ENCODE peak calls at places on chromosomes 7 and 10, in seven cellular contexts. G, N, Z, R, Y, O and T are unnamed samples.

GRCh38 chr7:72249106-72249505 is 163.0 kb downstream of the CALN1 start:
- DNase-seq in G (no peak), N (no peak), Z (no peak), R (no peak), Y (no peak), O (no peak), T (no peak)

GRCh38 chr10:113788604-113789083 is 37.2 kb downstream of the PLEKHS1 start:
- DNase-seq in G (peak), N (peak), Z (no peak), R (no peak), Y (no peak), O (no peak), T (peak)

GRCh38 chr7:70016044-70016770 is 417.9 kb downstream of the AUTS2 start:
- DNase-seq in G (peak), N (peak), Z (no peak), R (no peak), Y (peak), O (no peak), T (peak)

GRCh38 chr10:3129581-3130340 is 42.8 kb downstream of the PITRM1 start:
- DNase-seq in G (no peak), N (no peak), Z (no peak), R (no peak), Y (no peak), O (no peak), T (no peak)

GRCh38 chr7:158957921-158958471 is 101.6 kb downstream of the DYNC2I1 start:
- DNase-seq in G (no peak), N (no peak), Z (peak), R (no peak), Y (no peak), O (no peak), T (no peak)

GRCh38 chr7:70307544-70308106 is 709.4 kb downstream of the AUTS2 start:
- DNase-seq in G (peak), N (no peak), Z (no peak), R (no peak), Y (no peak), O (no peak), T (no peak)

GRCh38 chr7:985915-986741 is 3.1 kb downstream of the CYP2W1 start:
- DNase-seq in G (peak), N (peak), Z (no peak), R (no peak), Y (peak), O (no peak), T (no peak)

GRCh38 chr10:33333260-33334169 is 952 bp downstream of the NRP1 start:
- DNase-seq in G (peak), N (no peak), Z (no peak), R (peak), Y (no peak), O (no peak), T (no peak)

GRCh38 chr10:58399410-58399809 is 14.2 kb downstream of the TFAM start:
- DNase-seq in G (no peak), N (peak), Z (no peak), R (no peak), Y (no peak), O (no peak), T (no peak)

GRCh38 chr7:87506243-87507180 is 31.0 kb upstream of the ABCB4 start:
- DNase-seq in G (peak), N (peak), Z (no peak), R (no peak), Y (no peak), O (no peak), T (no peak)

GRCh38 chr7:75738604-75738974 is at the start of gene HIP1:
- DNase-seq in G (no peak), N (no peak), Z (no peak), R (no peak), Y (no peak), O (no peak), T (no peak)

GRCh38 chr10:120732067-120732466 is 119.1 kb upstream of the WDR11 start:
- DNase-seq in G (no peak), N (no peak), Z (no peak), R (no peak), Y (no peak), O (no peak), T (no peak)

GRCh38 chr10:49071221-49071761 is 44.0 kb downstream of the VSTM4 start:
- DNase-seq in G (no peak), N (peak), Z (peak), R (no peak), Y (no peak), O (no peak), T (no peak)

GRCh38 chr10:114767589-114768393 is 53.8 kb upstream of the FHIP2A start:
- DNase-seq in G (no peak), N (peak), Z (peak), R (no peak), Y (no peak), O (no peak), T (peak)

GRCh38 chr7:13321321-13321720 is 633.9 kb downstream of the ARL4A start:
- DNase-seq in G (no peak), N (no peak), Z (no peak), R (no peak), Y (no peak), O (no peak), T (no peak)

GRCh38 chr10:77357611-77358010 is 280.0 kb downstream of the KCNMA1 start:
- DNase-seq in G (peak), N (peak), Z (no peak), R (no peak), Y (no peak), O (no peak), T (no peak)

GRCh38 chr7:141268614-141269013 is 194.8 kb downstream of the TMEM178B start:
- DNase-seq in G (no peak), N (no peak), Z (no peak), R (no peak), Y (no peak), O (no peak), T (no peak)

GRCh38 chr7:151644554-151644953 is 124.9 kb upstream of the RHEB start:
- DNase-seq in G (no peak), N (no peak), Z (no peak), R (no peak), Y (no peak), O (no peak), T (no peak)

GRCh38 chr7:134834689-134835462 is 55.4 kb downstream of the CALD1 start:
- DNase-seq in G (peak), N (peak), Z (no peak), R (no peak), Y (peak), O (no peak), T (peak)

GRCh38 chr7:55056068-55056467 is 37.3 kb downstream of the EGFR start:
- DNase-seq in G (no peak), N (no peak), Z (no peak), R (no peak), Y (peak), O (no peak), T (no peak)

GRCh38 chr7:105880571-105881330 is 4.4 kb upstream of the ATXN7L1 start:
- DNase-seq in G (no peak), N (no peak), Z (no peak), R (no peak), Y (no peak), O (no peak), T (no peak)

GRCh38 chr7:141012696-141013344 is 1.9 kb downstream of the MRPS33 start:
- DNase-seq in G (peak), N (peak), Z (no peak), R (no peak), Y (no peak), O (no peak), T (peak)

GRCh38 chr7:158246960-158247673 is 340.5 kb downstream of the PTPRN2 start:
- DNase-seq in G (no peak), N (no peak), Z (peak), R (no peak), Y (no peak), O (no peak), T (no peak)

GRCh38 chr7:54076619-54077018 is 465.6 kb upstream of the VSTM2A start:
- DNase-seq in G (no peak), N (no peak), Z (no peak), R (no peak), Y (no peak), O (no peak), T (no peak)

GRCh38 chr7:137081694-137082093 is 213.2 kb downstream of the CHRM2 start:
- DNase-seq in G (peak), N (peak), Z (no peak), R (no peak), Y (no peak), O (no peak), T (no peak)

GRCh38 chr7:128020161-128020560 is 11.1 kb downstream of the LRRC4 start:
- DNase-seq in G (no peak), N (no peak), Z (peak), R (no peak), Y (no peak), O (no peak), T (peak)

GRCh38 chr7:157501576-157501975 is 164.8 kb downstream of the DNAJB6 start:
- DNase-seq in G (no peak), N (no peak), Z (peak), R (no peak), Y (no peak), O (no peak), T (no peak)

GRCh38 chr7:84049034-84049433 is 145.6 kb downstream of the SEMA3A start:
- DNase-seq in G (no peak), N (no peak), Z (no peak), R (no peak), Y (no peak), O (no peak), T (no peak)

GRCh38 chr7:139860090-139860773 is 31.2 kb downstream of the TBXAS1 start:
- DNase-seq in G (no peak), N (no peak), Z (no peak), R (no peak), Y (no peak), O (no peak), T (no peak)

GRCh38 chr10:56035489-56035888 is 325.6 kb downstream of the ZWINT start:
- DNase-seq in G (no peak), N (no peak), Z (no peak), R (no peak), Y (no peak), O (no peak), T (no peak)

GRCh38 chr7:106283831-106284515 is 810 bp downstream of the NAMPT start:
- DNase-seq in G (peak), N (peak), Z (no peak), R (peak), Y (peak), O (no peak), T (peak)

GRCh38 chr7:80346704-80347103 is 165.2 kb downstream of the GNAT3 start:
- DNase-seq in G (peak), N (peak), Z (no peak), R (no peak), Y (peak), O (no peak), T (no peak)
- H3K18ac ChIP-seq in G (no peak), N (no peak), Z (no peak), R (no peak), Y (no peak), O (no peak), T (no peak)

GRCh38 chr10:100724531-100725027 is 20.8 kb upstream of the PAX2 start:
- DNase-seq in G (no peak), N (no peak), Z (no peak), R (no peak), Y (no peak), O (no peak), T (peak)

GRCh38 chr10:100725041-100725440 is 20.3 kb upstream of the PAX2 start:
- DNase-seq in G (no peak), N (peak), Z (no peak), R (no peak), Y (no peak), O (no peak), T (peak)

GRCh38 chr10:100723180-100723579 is 22.2 kb upstream of the PAX2 start:
- DNase-seq in G (no peak), N (no peak), Z (no peak), R (no peak), Y (no peak), O (no peak), T (no peak)

GRCh38 chr10:100725869-100726426 is 19.4 kb upstream of the PAX2 start:
- DNase-seq in G (no peak), N (no peak), Z (no peak), R (no peak), Y (no peak), O (no peak), T (no peak)

DNA sequence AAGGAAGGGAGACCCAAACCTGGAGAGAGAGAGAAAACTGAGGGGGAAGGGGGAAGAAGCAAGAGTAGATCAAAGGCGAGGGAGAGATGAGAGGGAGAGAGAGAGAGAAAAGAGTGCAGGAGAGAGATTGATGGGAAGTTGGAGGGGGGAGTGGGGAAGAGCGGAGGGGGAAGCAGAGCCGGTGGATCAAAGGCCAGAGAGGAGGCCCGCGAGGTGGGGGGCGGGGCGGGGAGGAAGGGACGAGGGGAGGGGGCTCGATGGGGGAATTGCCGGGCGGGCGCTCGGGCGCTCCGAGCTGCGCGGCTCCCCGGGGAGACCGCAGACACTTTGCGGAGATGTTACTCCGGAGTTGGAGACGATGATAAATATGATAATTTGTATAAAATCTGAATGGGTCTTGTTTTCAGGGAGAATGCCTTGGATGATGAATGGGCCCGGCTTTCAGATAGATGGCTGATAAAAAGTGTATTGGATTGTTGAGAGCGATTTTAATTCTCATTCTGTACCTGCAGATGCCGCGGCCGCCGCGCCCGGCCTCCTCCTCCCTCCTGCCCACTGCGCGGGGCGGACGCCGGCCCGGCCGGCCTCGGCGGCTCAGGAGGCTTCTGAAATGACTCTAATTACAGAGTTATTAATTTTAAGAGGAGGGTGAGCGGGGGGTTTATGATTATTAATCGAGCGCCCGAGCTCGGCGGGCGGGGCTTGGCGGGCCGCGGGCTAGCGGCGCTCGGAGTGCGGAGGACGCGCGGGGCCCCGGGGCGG is 21.4 kb upstream of the PAX2 start:
- DNase-seq in G (no peak), N (no peak), Z (no peak), R (no peak), Y (no peak), O (no peak), T (peak)
- H3K18ac ChIP-seq in G (no peak), N (no peak), Z (no peak), R (no peak), Y (no peak), O (no peak), T (no peak)

GRCh38 chr10:124477614-124478363 is 16.2 kb downstream of the LHPP start:
- DNase-seq in G (no peak), N (no peak), Z (peak), R (no peak), Y (no peak), O (no peak), T (peak)

GRCh38 chr10:124473070-124473469 is 11.4 kb downstream of the LHPP start:
- DNase-seq in G (no peak), N (no peak), Z (no peak), R (no peak), Y (no peak), O (no peak), T (no peak)

GRCh38 chr10:124472071-124472470 is 10.4 kb downstream of the LHPP start:
- DNase-seq in G (no peak), N (no peak), Z (no peak), R (no peak), Y (no peak), O (no peak), T (no peak)

GRCh38 chr10:124476043-124476725 is 14.6 kb downstream of the LHPP start:
- DNase-seq in G (no peak), N (no peak), Z (no peak), R (no peak), Y (no peak), O (no peak), T (no peak)

DNA sequence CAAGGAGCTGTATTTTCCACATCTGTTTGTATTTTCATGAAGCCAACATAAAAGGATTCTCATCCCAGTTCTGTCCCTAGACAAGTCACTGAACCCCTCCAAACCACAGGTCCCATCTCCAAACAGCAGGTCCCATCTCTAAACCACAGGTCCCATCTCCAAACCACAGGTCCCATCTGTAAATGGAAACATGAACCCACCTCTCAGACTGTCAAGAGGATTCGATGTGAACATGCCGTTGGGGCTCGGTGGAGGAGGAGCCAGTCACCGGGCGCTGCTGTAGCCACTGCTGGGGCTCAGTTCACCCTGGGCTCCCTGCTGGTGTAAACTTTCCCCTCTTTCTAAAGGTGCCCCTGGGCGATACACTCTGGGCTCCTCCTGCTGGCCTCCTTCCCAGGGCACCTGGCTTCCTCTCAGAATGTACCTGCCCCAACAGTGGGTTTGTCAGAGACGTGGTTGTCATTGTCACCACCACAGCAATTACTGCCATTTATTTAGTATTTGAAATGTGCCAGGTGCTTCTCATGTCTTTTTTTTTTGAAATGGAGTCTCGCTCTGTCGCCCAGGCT is 13.0 kb downstream of the LHPP start:
- DNase-seq in G (no peak), N (no peak), Z (no peak), R (no peak), Y (no peak), O (no peak), T (no peak)
- H3K18ac ChIP-seq in G (no peak), N (no peak), Z (no peak), R (no peak), Y (no peak), O (no peak), T (no peak)

GRCh38 chr7:97671571-97671970 is 60.3 kb upstream of the TAC1 start:
- DNase-seq in G (no peak), N (no peak), Z (no peak), R (no peak), Y (no peak), O (no peak), T (no peak)
- H3K18ac ChIP-seq in G (no peak), N (no peak), Z (no peak), R (no peak), Y (no peak), O (no peak), T (no peak)

GRCh38 chr10:97737770-97738265 is 890 bp downstream of the ZFYVE27 start:
- DNase-seq in G (no peak), N (peak), Z (no peak), R (no peak), Y (no peak), O (no peak), T (no peak)

GRCh38 chr10:97743169-97743945 is 6.4 kb downstream of the ZFYVE27 start:
- DNase-seq in G (no peak), N (no peak), Z (no peak), R (no peak), Y (no peak), O (no peak), T (no peak)

GRCh38 chr10:97738616-97739015 is 1.7 kb downstream of the ZFYVE27 start:
- DNase-seq in G (no peak), N (no peak), Z (no peak), R (no peak), Y (no peak), O (no peak), T (no peak)

GRCh38 chr10:97736902-97737769 is at the start of gene ZFYVE27:
- DNase-seq in G (peak), N (peak), Z (peak), R (peak), Y (peak), O (peak), T (peak)

DNA sequence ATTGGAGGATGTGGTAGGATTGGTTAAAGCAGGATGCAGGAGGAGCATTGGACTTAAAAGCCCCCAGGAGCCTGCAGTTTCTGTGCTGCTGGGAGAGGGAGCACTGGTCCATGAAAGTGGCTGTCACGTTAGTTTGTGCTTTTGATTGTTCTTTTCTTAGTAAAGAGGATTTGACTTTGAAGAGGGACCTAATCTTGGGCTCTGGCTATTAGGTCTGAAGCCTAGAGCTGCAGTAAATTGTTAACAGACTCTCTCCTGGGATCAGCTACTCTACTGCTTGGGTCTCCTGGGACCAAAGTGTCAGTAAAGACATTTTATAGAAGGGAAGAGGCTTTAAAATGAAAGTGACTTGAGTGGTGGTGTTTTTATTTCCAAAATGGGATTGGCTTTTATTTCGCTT is 3.7 kb downstream of the ZFYVE27 start:
- DNase-seq in G (no peak), N (no peak), Z (no peak), R (no peak), Y (no peak), O (no peak), T (no peak)
- H3K18ac ChIP-seq in G (no peak), N (no peak), Z (no peak), R (no peak), Y (no peak), O (no peak), T (no peak)

GRCh38 chr10:116691544-116692126 is 50.7 kb downstream of the HSPA12A start:
- DNase-seq in G (no peak), N (no peak), Z (no peak), R (no peak), Y (no peak), O (no peak), T (no peak)
- H3K18ac ChIP-seq in G (no peak), N (no peak), Z (no peak), R (peak), Y (no peak), O (peak), T (no peak)

DNA sequence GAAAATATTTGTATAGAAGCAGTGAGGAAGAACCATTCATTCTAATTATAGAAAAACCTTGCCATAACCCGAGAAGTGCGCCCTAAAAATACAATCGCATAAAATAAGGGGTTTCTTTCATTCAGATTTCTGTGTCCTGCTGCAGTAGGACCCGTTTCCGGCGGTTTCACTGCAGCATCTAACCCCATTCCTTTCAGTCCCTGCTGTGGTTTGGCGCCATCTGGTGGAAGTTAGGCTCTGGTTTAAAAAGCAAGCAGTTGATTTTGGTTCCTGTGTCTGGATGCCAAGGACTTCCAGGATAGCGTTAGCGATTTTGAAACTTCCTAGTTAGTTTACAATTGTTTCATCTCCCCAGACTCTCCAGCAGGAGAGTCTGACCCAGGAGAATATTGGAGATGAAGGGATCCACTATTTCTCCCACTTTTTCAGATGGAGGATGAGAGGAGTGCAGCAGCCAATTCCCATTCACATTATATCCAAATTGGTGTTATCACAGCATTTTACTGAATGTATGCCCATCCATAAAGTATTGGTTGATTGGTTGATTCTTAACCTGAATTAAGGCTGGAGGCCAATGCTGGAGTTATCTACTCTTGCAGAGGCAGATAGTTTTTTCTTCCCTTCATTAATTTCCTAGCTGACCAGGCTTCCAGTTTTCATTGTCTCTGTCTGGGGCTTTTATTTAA is 128.8 kb upstream of the CACNA2D1 start:
- DNase-seq in G (peak), N (peak), Z (peak), R (peak), Y (peak), O (peak), T (peak)
- H3K18ac ChIP-seq in G (no peak), N (no peak), Z (no peak), R (no peak), Y (no peak), O (no peak), T (no peak)